ENCODE peak calls at places on chromosomes 11 and 22, in seven cellular contexts. C is mammary epithelial cell; V is CD4-positive, CD25-positive, alpha-beta regulatory T cell; B is fibroblast of lung; Z is Peyer's patch; P is CD4-positive, alpha-beta memory T cell; J is Caco-2. Q is an unnamed sample.
A peak's percentile ranks its signal among the peaks of the same experiment; 100 is the strongest.

GRCh38 chr11:122691751-122692150 is 36.2 kb downstream of the UBASH3B start:
- DNase-seq in C (no peak), J (no peak), V (no peak), Z (no peak), B (no peak), P (no peak), Q (no peak)

GRCh38 chr11:71489311-71490043 is 36.5 kb downstream of the NADSYN1 start:
- DNase-seq in Z (no peak), V (no peak), J (peak; percentile 34), C (peak; percentile 46), B (peak; percentile 22), P (no peak), Q (no peak)

GRCh38 chr11:10899542-10899830 is 41.6 kb upstream of the ZBED5 start:
- DNase-seq in B (peak; percentile 100), C (peak; percentile 99), Z (peak; percentile 60), V (no peak), J (peak; percentile 74), P (no peak), Q (peak; percentile 34)

GRCh38 chr22:39245130-39246039 is 603 bp upstream of the PDGFB start:
- DNase-seq in C (no peak), J (no peak), B (no peak), P (no peak), V (no peak), Z (no peak), Q (no peak)

GRCh38 chr11:134047586-134047999 is 21.3 kb upstream of the JAM3 start:
- DNase-seq in P (no peak), V (no peak), J (peak; percentile 32), Z (no peak), C (peak; percentile 73), B (peak; percentile 88), Q (no peak)

GRCh38 chr11:32658639-32659406 is 75.2 kb downstream of the EIF3M start:
- DNase-seq in C (peak; percentile 80), P (no peak), Z (no peak), J (no peak), V (no peak), B (peak; percentile 6), Q (no peak)

GRCh38 chr11:109426442-109426841 is 4.5 kb downstream of the C11orf87 start:
- DNase-seq in P (no peak), J (no peak), Z (no peak), C (peak; percentile 41), B (no peak), V (no peak), Q (no peak)

GRCh38 chr22:45190473-45190872 is 26.7 kb downstream of the NUP50 start:
- DNase-seq in C (no peak), V (no peak), B (peak; percentile 21), P (no peak), Z (no peak), J (no peak), Q (no peak)

GRCh38 chr11:134020598-134020997 is 48.3 kb upstream of the JAM3 start:
- DNase-seq in C (no peak), B (no peak), P (no peak), J (no peak), Z (no peak), V (no peak), Q (no peak)

GRCh38 chr11:70226967-70227366 is 23.9 kb downstream of the FADD start:
- DNase-seq in C (no peak), V (no peak), P (no peak), B (no peak), Z (no peak), J (no peak), Q (no peak)

DNA sequence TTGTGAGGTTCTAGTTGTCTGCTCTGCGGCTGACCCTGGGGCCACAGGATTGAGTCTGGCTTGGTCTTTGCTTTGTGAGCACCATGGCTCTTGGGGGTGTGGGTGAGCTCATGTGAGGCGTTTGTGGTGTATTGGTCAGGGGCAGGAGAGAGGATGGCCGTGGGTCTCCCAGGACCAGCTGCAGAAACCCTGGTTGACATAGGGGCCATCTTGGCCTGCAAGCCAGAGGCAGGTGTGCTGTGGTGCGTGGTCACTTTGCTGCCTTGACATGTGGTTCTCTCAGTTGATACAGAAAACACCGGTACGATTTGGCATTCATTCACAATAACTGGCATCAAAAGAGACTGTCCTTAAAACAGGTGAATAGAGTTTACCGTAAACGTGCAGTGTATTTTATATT is 11.3 kb downstream of the PHRF1 start:
- DNase-seq in V (no peak), J (no peak), P (no peak), C (no peak), B (no peak), Z (no peak), Q (no peak)
- H3K36me3 ChIP-seq in V (peaks cover 72% of the 10 kb centered on the region), J (peaks cover 3% of the 10 kb centered on the region), P (peaks cover 53% of the 10 kb centered on the region), C (peaks cover 14% of the 10 kb centered on the region), B (peaks cover 29% of the 10 kb centered on the region), Z (no peaks in the 10 kb centered on the region), Q (peaks cover 3% of the 10 kb centered on the region)

DNA sequence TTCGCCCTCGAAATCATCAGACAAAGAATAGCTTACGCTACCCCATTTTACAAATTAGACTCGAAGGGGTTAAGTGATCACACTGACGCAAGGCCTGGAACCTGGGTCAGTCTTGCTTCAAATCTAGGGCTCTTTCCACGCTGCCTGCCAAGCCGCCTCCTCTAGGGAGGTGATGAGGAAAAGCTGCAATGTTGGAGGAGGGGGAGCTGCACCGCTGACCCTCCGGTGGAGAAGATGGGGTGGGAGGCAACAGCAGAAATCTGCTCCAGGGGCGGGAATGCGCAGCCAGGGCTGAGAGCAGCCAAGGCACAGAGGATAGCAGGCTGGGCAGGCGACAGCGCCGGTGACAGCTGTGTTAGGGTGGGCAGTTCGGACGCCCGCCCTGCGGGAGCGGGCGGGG is 595 bp downstream of the SYVN1 start:
- DNase-seq in J (no peak), B (peak; percentile 39), C (no peak), Z (peak; percentile 50), P (no peak), V (no peak), Q (no peak)
- H3K36me3 ChIP-seq in J (peaks cover 7% of the 10 kb centered on the region), B (peaks cover 25% of the 10 kb centered on the region), C (peaks cover 10% of the 10 kb centered on the region), Z (no peaks in the 10 kb centered on the region), P (peaks cover 39% of the 10 kb centered on the region), V (peaks cover 39% of the 10 kb centered on the region), Q (peaks cover 23% of the 10 kb centered on the region)

GRCh38 chr11:68077617-68078592 is 39.1 kb downstream of the TCIRG1 start:
- DNase-seq in P (no peak), B (no peak), C (no peak), J (no peak), V (no peak), Z (no peak), Q (no peak)

GRCh38 chr11:68071281-68072048 is 32.6 kb downstream of the TCIRG1 start:
- DNase-seq in B (no peak), J (peak; percentile 27), P (no peak), V (no peak), Z (no peak), C (no peak), Q (no peak)

GRCh38 chr11:68076371-68077042 is 37.7 kb downstream of the TCIRG1 start:
- DNase-seq in B (no peak), P (no peak), J (no peak), V (no peak), Z (no peak), C (no peak), Q (no peak)

GRCh38 chr11:68074584-68075352 is 35.9 kb downstream of the TCIRG1 start:
- DNase-seq in Z (no peak), B (no peak), V (no peak), C (no peak), J (no peak), P (no peak), Q (no peak)
- H3K36me3 ChIP-seq in Z (no peaks in the 10 kb centered on the region), B (peaks cover 2% of the 10 kb centered on the region), V (no peaks in the 10 kb centered on the region), C (no peaks in the 10 kb centered on the region), J (peaks cover 9% of the 10 kb centered on the region), P (no peaks in the 10 kb centered on the region), Q (peaks cover 13% of the 10 kb centered on the region)

GRCh38 chr11:77990981-77991380 is 3.5 kb downstream of the INTS4 start:
- DNase-seq in B (no peak), J (no peak), V (no peak), Z (no peak), C (no peak), P (no peak), Q (no peak)
- H3K36me3 ChIP-seq in B (no peaks in the 10 kb centered on the region), J (no peaks in the 10 kb centered on the region), V (peaks cover 42% of the 10 kb centered on the region), Z (no peaks in the 10 kb centered on the region), C (peaks cover 4% of the 10 kb centered on the region), P (peaks cover 11% of the 10 kb centered on the region), Q (peaks cover 18% of the 10 kb centered on the region)

GRCh38 chr22:49392247-49392646 is 435.4 kb downstream of the BRD1 start:
- DNase-seq in J (no peak), P (no peak), V (no peak), B (no peak), C (no peak), Z (no peak), Q (no peak)
- H3K36me3 ChIP-seq in J (no peaks in the 10 kb centered on the region), P (no peaks in the 10 kb centered on the region), V (no peaks in the 10 kb centered on the region), B (no peaks in the 10 kb centered on the region), C (no peaks in the 10 kb centered on the region), Z (no peaks in the 10 kb centered on the region), Q (no peaks in the 10 kb centered on the region)

GRCh38 chr11:4546876-4547275 is 1.9 kb downstream of the OR52M1 start:
- DNase-seq in C (no peak), J (no peak), B (no peak), V (no peak), P (no peak), Z (no peak), Q (no peak)

GRCh38 chr11:4539603-4540219 is 5.3 kb upstream of the OR52M1 start:
- DNase-seq in Z (peak; percentile 63), P (peak; percentile 35), V (peak; percentile 31), J (no peak), C (peak; percentile 14), B (peak; percentile 31), Q (no peak)

GRCh38 chr11:4543561-4543960 is 1.4 kb upstream of the OR52M1 start:
- DNase-seq in C (peak; percentile 44), B (no peak), P (no peak), J (no peak), V (no peak), Z (no peak), Q (no peak)

GRCh38 chr11:4541071-4541470 is 3.9 kb upstream of the OR52M1 start:
- DNase-seq in V (no peak), J (no peak), C (no peak), P (no peak), Z (no peak), B (no peak), Q (no peak)

DNA sequence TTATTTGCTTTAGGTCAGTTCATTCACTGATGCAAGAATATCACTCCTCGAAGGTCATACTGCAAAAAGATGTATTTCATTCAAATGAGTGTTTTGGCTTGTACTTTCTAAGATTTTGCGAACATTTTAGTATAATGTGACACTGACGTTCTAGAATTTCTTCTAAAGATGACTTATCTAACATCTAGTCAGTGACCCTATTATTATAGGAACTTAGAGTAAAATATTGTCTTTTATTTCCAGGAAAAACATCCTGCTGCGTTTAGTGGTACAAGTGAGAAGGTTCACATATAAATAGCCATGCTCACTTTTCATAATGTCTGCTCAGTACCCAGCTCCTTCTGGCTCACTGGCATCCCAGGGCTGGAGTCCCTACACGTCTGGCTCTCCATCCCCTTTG is at the start of gene OR52M1:
- DNase-seq in B (no peak), C (no peak), P (no peak), J (no peak), V (no peak), Z (no peak), Q (no peak)
- H3K36me3 ChIP-seq in B (no peaks in the 10 kb centered on the region), C (no peaks in the 10 kb centered on the region), P (no peaks in the 10 kb centered on the region), J (no peaks in the 10 kb centered on the region), V (no peaks in the 10 kb centered on the region), Z (no peaks in the 10 kb centered on the region), Q (no peaks in the 10 kb centered on the region)